ENCODE peak calls at places on chromosomes 1 and 21, in four cellular contexts. One of them, this sample, is unnamed. For H3K4me1, the result is how much of the 10 kb centered on the place peaks cover.

GRCh38 chr21:33561373-33561772 is 18.5 kb downstream of the SON start:
- DNase-seq in HCT116: no peak
- DNase-seq in adrenal gland: no peak
- DNase-seq in stomach: no peak
- DNase-seq in this sample: no peak

GRCh38 chr1:214658785-214659184 is 55.8 kb downstream of the CENPF start:
- DNase-seq in adrenal gland: peak
- DNase-seq in stomach: no peak
- DNase-seq in HCT116: no peak
- DNase-seq in this sample: no peak

GRCh38 chr1:9767964-9768668 is 55.6 kb downstream of the CLSTN1 start:
- DNase-seq in HCT116: peak
- DNase-seq in adrenal gland: no peak
- DNase-seq in stomach: no peak
- DNase-seq in this sample: no peak

GRCh38 chr1:94926365-94926914 is 470 bp downstream of the CNN3 start:
- DNase-seq in adrenal gland: peak
- DNase-seq in stomach: peak
- DNase-seq in HCT116: no peak
- DNase-seq in this sample: peak

GRCh38 chr1:3821004-3821933 is 25.0 kb upstream of the LRRC47 start:
- DNase-seq in adrenal gland: no peak
- DNase-seq in stomach: no peak
- DNase-seq in HCT116: no peak
- DNase-seq in this sample: no peak

GRCh38 chr21:26003428-26003827 is 167.1 kb downstream of the APP start:
- DNase-seq in adrenal gland: no peak
- DNase-seq in stomach: no peak
- DNase-seq in HCT116: no peak
- DNase-seq in this sample: no peak

GRCh38 chr1:172069535-172069934 is 228.2 kb downstream of the DNM3 start:
- DNase-seq in adrenal gland: no peak
- DNase-seq in HCT116: no peak
- DNase-seq in stomach: no peak
- DNase-seq in this sample: no peak

GRCh38 chr1:50109647-50110075 is 941 bp downstream of the ELAVL4 start:
- DNase-seq in HCT116: no peak
- DNase-seq in stomach: no peak
- DNase-seq in adrenal gland: no peak
- DNase-seq in this sample: no peak

GRCh38 chr1:231557898-231558710 is 29.6 kb downstream of the TSNAX start:
- DNase-seq in HCT116: no peak
- DNase-seq in adrenal gland: no peak
- DNase-seq in stomach: no peak
- DNase-seq in this sample: no peak

GRCh38 chr1:236507022-236507700 is 16.6 kb upstream of the LGALS8 start:
- DNase-seq in adrenal gland: no peak
- DNase-seq in HCT116: no peak
- DNase-seq in stomach: peak
- DNase-seq in this sample: no peak

GRCh38 chr1:224542783-224543440 is 73.2 kb upstream of the CNIH3 start:
- DNase-seq in HCT116: peak
- DNase-seq in adrenal gland: peak
- DNase-seq in stomach: no peak
- DNase-seq in this sample: no peak

GRCh38 chr1:248361111-248361715 is at the start of gene OR2T4:
- DNase-seq in HCT116: no peak
- DNase-seq in adrenal gland: no peak
- DNase-seq in stomach: no peak
- DNase-seq in this sample: no peak

GRCh38 chr21:25557170-25557569 is 50.1 kb downstream of the MRPL39 start:
- DNase-seq in adrenal gland: no peak
- DNase-seq in HCT116: no peak
- DNase-seq in stomach: no peak
- DNase-seq in this sample: no peak

GRCh38 chr1:37656881-37657280 is 22.2 kb upstream of the RSPO1 start:
- DNase-seq in HCT116: no peak
- DNase-seq in adrenal gland: no peak
- DNase-seq in stomach: no peak
- DNase-seq in this sample: no peak

GRCh38 chr1:159879977-159880376 is 17.5 kb upstream of the VSIG8 start:
- DNase-seq in stomach: no peak
- DNase-seq in adrenal gland: no peak
- DNase-seq in HCT116: no peak
- DNase-seq in this sample: no peak

GRCh38 chr1:198563578-198563977 is 23.1 kb upstream of the ATP6V1G3 start:
- DNase-seq in adrenal gland: no peak
- DNase-seq in HCT116: no peak
- DNase-seq in stomach: no peak
- DNase-seq in this sample: no peak

GRCh38 chr1:223802032-223802431 is 43.7 kb downstream of the TP53BP2 start:
- DNase-seq in stomach: no peak
- DNase-seq in HCT116: no peak
- DNase-seq in adrenal gland: no peak
- DNase-seq in this sample: no peak

GRCh38 chr1:24009406-24009805 is 29.3 kb upstream of the SRSF10 start:
- DNase-seq in adrenal gland: no peak
- DNase-seq in HCT116: no peak
- DNase-seq in stomach: no peak
- DNase-seq in this sample: peak

GRCh38 chr21:33578214-33578613 is 10.3 kb downstream of the DONSON start:
- DNase-seq in adrenal gland: no peak
- DNase-seq in HCT116: no peak
- DNase-seq in stomach: no peak
- DNase-seq in this sample: no peak

GRCh38 chr1:43199093-43199726 is 27.1 kb downstream of the CFAP57 start:
- DNase-seq in adrenal gland: no peak
- DNase-seq in HCT116: no peak
- DNase-seq in stomach: no peak
- DNase-seq in this sample: no peak

GRCh38 chr1:186236921-186237320 is 138.1 kb downstream of the TPR start:
- DNase-seq in stomach: no peak
- DNase-seq in HCT116: peak
- DNase-seq in adrenal gland: no peak
- DNase-seq in this sample: no peak

GRCh38 chr21:24110846-24111245 is 1496.4 kb downstream of the MRPL39 start:
- DNase-seq in HCT116: no peak
- DNase-seq in adrenal gland: no peak
- DNase-seq in stomach: no peak
- DNase-seq in this sample: no peak

GRCh38 chr1:217313096-217313495 is 317.8 kb downstream of the GPATCH2 start:
- DNase-seq in HCT116: no peak
- DNase-seq in adrenal gland: no peak
- DNase-seq in stomach: no peak
- DNase-seq in this sample: no peak

GRCh38 chr1:233721003-233721595 is 107.2 kb downstream of the KCNK1 start:
- DNase-seq in HCT116: no peak
- DNase-seq in stomach: no peak
- DNase-seq in adrenal gland: no peak
- DNase-seq in this sample: no peak

GRCh38 chr1:154404511-154404931 is 622 bp upstream of the IL6R start:
- DNase-seq in HCT116: no peak
- DNase-seq in stomach: no peak
- DNase-seq in adrenal gland: no peak
- DNase-seq in this sample: no peak

GRCh38 chr1:154403983-154404382 is 1.2 kb upstream of the IL6R start:
- DNase-seq in HCT116: no peak
- DNase-seq in stomach: no peak
- DNase-seq in adrenal gland: no peak
- DNase-seq in this sample: no peak

GRCh38 chr1:154405762-154406571 is 824 bp downstream of the IL6R start:
- DNase-seq in adrenal gland: peak
- DNase-seq in stomach: peak
- DNase-seq in HCT116: no peak
- DNase-seq in this sample: peak

GRCh38 chr1:154406572-154406879 is 1.4 kb downstream of the IL6R start:
- DNase-seq in adrenal gland: no peak
- DNase-seq in stomach: no peak
- DNase-seq in HCT116: no peak
- DNase-seq in this sample: no peak

DNA sequence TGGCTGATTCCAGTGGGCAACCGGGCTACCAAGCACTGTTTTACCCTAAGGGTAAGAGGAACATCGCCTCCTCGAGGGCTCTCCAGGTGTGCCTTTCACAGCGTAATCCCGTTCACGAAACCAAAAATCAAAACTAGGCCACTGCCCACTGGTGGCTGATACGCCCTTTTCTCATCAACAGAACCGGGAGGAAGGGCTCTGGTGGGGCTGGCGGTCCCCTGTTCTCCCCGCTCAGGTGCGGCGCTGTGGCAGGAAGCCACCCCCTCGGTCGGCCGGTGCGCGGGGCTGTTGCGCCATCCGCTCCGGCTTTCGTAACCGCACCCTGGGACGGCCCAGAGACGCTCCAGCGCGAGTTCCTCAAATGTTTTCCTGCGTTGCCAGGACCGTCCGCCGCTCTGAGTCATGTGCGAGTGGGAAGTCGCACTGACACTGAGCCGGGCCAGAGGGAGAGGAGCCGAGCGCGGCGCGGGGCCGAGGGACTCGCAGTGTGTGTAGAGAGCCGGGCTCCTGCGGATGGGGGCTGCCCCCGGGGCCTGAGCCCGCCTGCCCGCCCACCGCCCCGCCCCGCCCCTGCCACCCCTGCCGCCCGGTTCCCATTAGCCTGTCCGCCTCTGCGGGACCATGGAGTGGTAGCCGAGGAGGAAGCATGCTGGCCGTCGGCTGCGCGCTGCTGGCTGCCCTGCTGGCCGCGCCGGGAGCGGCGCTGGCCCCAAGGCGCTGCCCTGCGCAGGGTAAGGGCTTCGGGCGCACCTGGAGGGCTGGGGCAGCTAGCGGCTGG is at the start of gene IL6R:
- DNase-seq in stomach: peak
- DNase-seq in HCT116: peak
- DNase-seq in adrenal gland: peak
- DNase-seq in this sample: peak
- TF ChIP-seq POLR2A in stomach: no peak
- TF ChIP-seq POLR2A in HCT116: no peak
- TF ChIP-seq POLR2A in adrenal gland: peak
- TF ChIP-seq POLR2A in this sample: peak

GRCh38 chr1:222124602-222125001 is 382.7 kb upstream of the DUSP10 start:
- DNase-seq in adrenal gland: no peak
- DNase-seq in stomach: no peak
- DNase-seq in HCT116: no peak
- DNase-seq in this sample: no peak
- TF ChIP-seq CTCF in adrenal gland: no peak
- TF ChIP-seq CTCF in stomach: no peak
- TF ChIP-seq CTCF in HCT116: peak
- TF ChIP-seq CTCF in this sample: no peak

GRCh38 chr1:64595871-64596515 is 126.1 kb downstream of the CACHD1 start:
- DNase-seq in HCT116: no peak
- DNase-seq in stomach: no peak
- DNase-seq in adrenal gland: no peak
- DNase-seq in this sample: no peak
- H3K4me1 ChIP-seq in HCT116: under half
- H3K4me1 ChIP-seq in stomach: under half
- H3K4me1 ChIP-seq in adrenal gland: under half
- H3K4me1 ChIP-seq in this sample: under half

GRCh38 chr1:100038401-100039306 is 68.9 kb downstream of the SLC35A3 start:
- DNase-seq in stomach: peak
- DNase-seq in HCT116: no peak
- DNase-seq in adrenal gland: peak
- DNase-seq in this sample: peak
- TF ChIP-seq POLR2A in stomach: no peak
- TF ChIP-seq POLR2A in HCT116: peak
- TF ChIP-seq POLR2A in adrenal gland: no peak
- TF ChIP-seq POLR2A in this sample: peak

GRCh38 chr1:54392401-54392800 is 13.8 kb downstream of the SSBP3 start:
- DNase-seq in adrenal gland: no peak
- DNase-seq in stomach: no peak
- DNase-seq in HCT116: no peak
- DNase-seq in this sample: no peak

GRCh38 chr1:54395535-54395934 is 10.7 kb downstream of the SSBP3 start:
- DNase-seq in stomach: no peak
- DNase-seq in adrenal gland: no peak
- DNase-seq in HCT116: no peak
- DNase-seq in this sample: no peak

GRCh38 chr1:54391450-54392071 is 14.6 kb downstream of the SSBP3 start:
- DNase-seq in HCT116: no peak
- DNase-seq in adrenal gland: no peak
- DNase-seq in stomach: no peak
- DNase-seq in this sample: no peak

GRCh38 chr1:54394104-54394503 is 12.1 kb downstream of the SSBP3 start:
- DNase-seq in adrenal gland: no peak
- DNase-seq in HCT116: no peak
- DNase-seq in stomach: no peak
- DNase-seq in this sample: no peak

GRCh38 chr1:54390655-54391054 is 15.5 kb downstream of the SSBP3 start:
- DNase-seq in HCT116: no peak
- DNase-seq in adrenal gland: no peak
- DNase-seq in stomach: no peak
- DNase-seq in this sample: no peak
- TF ChIP-seq CTCF in HCT116: no peak
- TF ChIP-seq CTCF in adrenal gland: no peak
- TF ChIP-seq CTCF in stomach: no peak
- TF ChIP-seq CTCF in this sample: no peak

DNA sequence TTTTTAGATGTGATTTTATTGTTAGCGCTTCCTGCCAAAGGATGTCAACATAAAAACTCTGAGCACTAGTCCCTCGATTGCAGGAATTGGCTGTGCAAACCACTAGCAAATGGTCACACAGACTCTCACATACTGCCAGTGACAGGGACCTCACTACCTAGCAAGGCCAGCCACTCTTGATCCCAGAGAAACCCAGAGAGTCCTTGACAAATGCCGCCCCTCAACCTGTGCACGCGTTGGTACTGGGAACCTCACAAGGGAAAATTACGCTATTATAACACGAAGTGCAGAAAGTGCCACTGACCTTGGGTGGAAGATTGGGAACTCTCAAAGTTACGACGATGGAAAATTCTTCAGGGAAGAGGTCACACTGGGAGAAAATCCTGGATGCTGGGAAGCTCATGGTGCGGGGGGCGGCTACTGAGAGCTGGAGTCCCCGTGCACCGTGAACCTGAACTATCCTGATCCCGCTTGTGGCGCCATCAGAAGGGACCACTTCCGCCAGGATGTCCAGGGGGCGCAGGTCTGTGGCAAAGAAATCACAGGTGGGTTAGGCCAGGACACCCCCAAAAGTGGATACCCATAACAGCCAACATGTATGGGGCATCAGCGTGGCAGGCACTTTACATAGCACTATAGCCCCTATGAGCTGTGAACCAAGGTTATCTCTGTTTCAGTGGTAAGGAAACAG is 5.9 kb upstream of the KRTAP10-4 start:
- DNase-seq in adrenal gland: no peak
- DNase-seq in stomach: no peak
- DNase-seq in HCT116: no peak
- DNase-seq in this sample: no peak
- H3K4me1 ChIP-seq in adrenal gland: under half
- H3K4me1 ChIP-seq in stomach: under half
- H3K4me1 ChIP-seq in HCT116: under half
- H3K4me1 ChIP-seq in this sample: under half

This sample was measured in Peyer's patch.